ENCODE peak calls at places on chromosomes 3 and 15, in six cellular contexts. One of them, this sample, is unnamed.

GRCh38 chr15:100187677-100188076 is 154.1 kb downstream of the ADAMTS17 start:
- DNase-seq in left ventricle myocardium inferior: no peak
- DNase-seq in WERI-Rb-1: no peak
- DNase-seq in GM10248: no peak
- DNase-seq in CD14-positive monocyte: no peak
- DNase-seq in glutamatergic neuron: no peak
- DNase-seq in this sample: no peak

GRCh38 chr3:72848703-72849081 is 447 bp upstream of the SHQ1 start:
- DNase-seq in left ventricle myocardium inferior: no peak
- DNase-seq in CD14-positive monocyte: no peak
- DNase-seq in GM10248: peak; percentile 47
- DNase-seq in WERI-Rb-1: peak; percentile 8
- DNase-seq in glutamatergic neuron: no peak
- DNase-seq in this sample: no peak

GRCh38 chr3:150335631-150336030 is 72.5 kb upstream of the TSC22D2 start:
- DNase-seq in glutamatergic neuron: no peak
- DNase-seq in GM10248: no peak
- DNase-seq in CD14-positive monocyte: no peak
- DNase-seq in left ventricle myocardium inferior: no peak
- DNase-seq in WERI-Rb-1: no peak
- DNase-seq in this sample: no peak

GRCh38 chr3:188090626-188091309 is 63.2 kb upstream of the LPP start:
- DNase-seq in left ventricle myocardium inferior: no peak
- DNase-seq in glutamatergic neuron: no peak
- DNase-seq in CD14-positive monocyte: no peak
- DNase-seq in GM10248: no peak
- DNase-seq in WERI-Rb-1: no peak
- DNase-seq in this sample: no peak

GRCh38 chr3:99965077-99965476 is 147.4 kb downstream of the CMSS1 start:
- DNase-seq in WERI-Rb-1: no peak
- DNase-seq in GM10248: no peak
- DNase-seq in CD14-positive monocyte: no peak
- DNase-seq in left ventricle myocardium inferior: no peak
- DNase-seq in glutamatergic neuron: no peak
- DNase-seq in this sample: no peak

GRCh38 chr3:15903164-15903563 is 105.4 kb upstream of the ANKRD28 start:
- DNase-seq in CD14-positive monocyte: no peak
- DNase-seq in WERI-Rb-1: no peak
- DNase-seq in left ventricle myocardium inferior: peak; percentile 46
- DNase-seq in GM10248: no peak
- DNase-seq in glutamatergic neuron: no peak
- DNase-seq in this sample: no peak

GRCh38 chr3:24583004-24583403 is 88.4 kb upstream of the THRB start:
- DNase-seq in GM10248: no peak
- DNase-seq in glutamatergic neuron: no peak
- DNase-seq in CD14-positive monocyte: no peak
- DNase-seq in WERI-Rb-1: no peak
- DNase-seq in left ventricle myocardium inferior: no peak
- DNase-seq in this sample: no peak

GRCh38 chr3:13277860-13278531 is 142.1 kb downstream of the NUP210 start:
- DNase-seq in CD14-positive monocyte: no peak
- DNase-seq in WERI-Rb-1: peak; percentile 64
- DNase-seq in left ventricle myocardium inferior: no peak
- DNase-seq in glutamatergic neuron: no peak
- DNase-seq in GM10248: no peak
- DNase-seq in this sample: no peak

GRCh38 chr3:5138214-5138981 is 16.3 kb downstream of the ARL8B start:
- DNase-seq in GM10248: no peak
- DNase-seq in left ventricle myocardium inferior: no peak
- DNase-seq in glutamatergic neuron: no peak
- DNase-seq in WERI-Rb-1: no peak
- DNase-seq in CD14-positive monocyte: no peak
- DNase-seq in this sample: no peak

GRCh38 chr3:42701371-42702065 is 1.1 kb downstream of the HHATL start:
- DNase-seq in GM10248: peak; percentile 78
- DNase-seq in CD14-positive monocyte: no peak
- DNase-seq in left ventricle myocardium inferior: peak; percentile 84
- DNase-seq in glutamatergic neuron: no peak
- DNase-seq in WERI-Rb-1: no peak
- DNase-seq in this sample: peak; percentile 95

GRCh38 chr3:196186661-196187573 is 24.3 kb downstream of the ZDHHC19 start:
- DNase-seq in GM10248: peak; percentile 60
- DNase-seq in glutamatergic neuron: peak; percentile 85
- DNase-seq in WERI-Rb-1: no peak
- DNase-seq in left ventricle myocardium inferior: no peak
- DNase-seq in CD14-positive monocyte: no peak
- DNase-seq in this sample: peak; percentile 71

GRCh38 chr3:105598047-105598796 is 231.5 kb downstream of the ALCAM start:
- DNase-seq in WERI-Rb-1: no peak
- DNase-seq in glutamatergic neuron: no peak
- DNase-seq in GM10248: no peak
- DNase-seq in left ventricle myocardium inferior: no peak
- DNase-seq in CD14-positive monocyte: no peak
- DNase-seq in this sample: no peak

GRCh38 chr3:42014949-42015533 is 53.1 kb upstream of the ULK4 start:
- DNase-seq in left ventricle myocardium inferior: peak; percentile 73
- DNase-seq in glutamatergic neuron: peak; percentile 73
- DNase-seq in CD14-positive monocyte: no peak
- DNase-seq in WERI-Rb-1: peak; percentile 86
- DNase-seq in GM10248: no peak
- DNase-seq in this sample: peak; percentile 44

GRCh38 chr3:38349684-38350359 is 3.2 kb downstream of the XYLB start:
- DNase-seq in glutamatergic neuron: no peak
- DNase-seq in CD14-positive monocyte: no peak
- DNase-seq in WERI-Rb-1: peak; percentile 47
- DNase-seq in left ventricle myocardium inferior: no peak
- DNase-seq in GM10248: no peak
- DNase-seq in this sample: no peak

GRCh38 chr3:190258634-190259033 is 63.6 kb downstream of the CLDN1 start:
- DNase-seq in CD14-positive monocyte: no peak
- DNase-seq in WERI-Rb-1: no peak
- DNase-seq in GM10248: no peak
- DNase-seq in glutamatergic neuron: no peak
- DNase-seq in left ventricle myocardium inferior: peak; percentile 13
- DNase-seq in this sample: peak; percentile 12

GRCh38 chr3:115651089-115651488 is 27.8 kb downstream of the GAP43 start:
- DNase-seq in WERI-Rb-1: no peak
- DNase-seq in CD14-positive monocyte: no peak
- DNase-seq in glutamatergic neuron: no peak
- DNase-seq in GM10248: no peak
- DNase-seq in left ventricle myocardium inferior: no peak
- DNase-seq in this sample: no peak

GRCh38 chr15:58306591-58307312 is 125.0 kb upstream of the LIPC start:
- DNase-seq in glutamatergic neuron: no peak
- DNase-seq in GM10248: no peak
- DNase-seq in CD14-positive monocyte: no peak
- DNase-seq in left ventricle myocardium inferior: no peak
- DNase-seq in WERI-Rb-1: no peak
- DNase-seq in this sample: no peak

GRCh38 chr3:147937341-147937740 is 528.2 kb downstream of the ZIC1 start:
- DNase-seq in WERI-Rb-1: no peak
- DNase-seq in left ventricle myocardium inferior: no peak
- DNase-seq in GM10248: no peak
- DNase-seq in glutamatergic neuron: no peak
- DNase-seq in CD14-positive monocyte: no peak
- DNase-seq in this sample: no peak

GRCh38 chr3:178930116-178930515 is 141.5 kb downstream of the ZMAT3 start:
- DNase-seq in left ventricle myocardium inferior: no peak
- DNase-seq in WERI-Rb-1: no peak
- DNase-seq in GM10248: no peak
- DNase-seq in CD14-positive monocyte: no peak
- DNase-seq in glutamatergic neuron: no peak
- DNase-seq in this sample: no peak

GRCh38 chr3:59257506-59257905 is 207.7 kb upstream of the CFAP20DC start:
- DNase-seq in CD14-positive monocyte: no peak
- DNase-seq in glutamatergic neuron: no peak
- DNase-seq in WERI-Rb-1: no peak
- DNase-seq in GM10248: no peak
- DNase-seq in left ventricle myocardium inferior: no peak
- DNase-seq in this sample: no peak

GRCh38 chr3:58009749-58010535 is 1.7 kb downstream of the FLNB start:
- DNase-seq in WERI-Rb-1: no peak
- DNase-seq in left ventricle myocardium inferior: no peak
- DNase-seq in CD14-positive monocyte: no peak
- DNase-seq in glutamatergic neuron: no peak
- DNase-seq in GM10248: no peak
- DNase-seq in this sample: no peak

GRCh38 chr3:41710646-41711388 is 251.1 kb downstream of the ULK4 start:
- DNase-seq in GM10248: no peak
- DNase-seq in glutamatergic neuron: no peak
- DNase-seq in WERI-Rb-1: no peak
- DNase-seq in CD14-positive monocyte: no peak
- DNase-seq in left ventricle myocardium inferior: no peak
- DNase-seq in this sample: peak; percentile 15

GRCh38 chr15:57218826-57219576 is 157.3 kb upstream of the CGNL1 start:
- DNase-seq in glutamatergic neuron: no peak
- DNase-seq in CD14-positive monocyte: no peak
- DNase-seq in WERI-Rb-1: peak; percentile 73
- DNase-seq in GM10248: no peak
- DNase-seq in left ventricle myocardium inferior: no peak
- DNase-seq in this sample: no peak

GRCh38 chr3:182683335-182684257 is 109.7 kb upstream of the ATP11B start:
- DNase-seq in glutamatergic neuron: peak; percentile 72
- DNase-seq in WERI-Rb-1: peak; percentile 60
- DNase-seq in CD14-positive monocyte: no peak
- DNase-seq in GM10248: peak; percentile 72
- DNase-seq in left ventricle myocardium inferior: peak; percentile 19
- DNase-seq in this sample: peak; percentile 73

GRCh38 chr3:8607285-8608040 is 37.1 kb downstream of the SSUH2 start:
- DNase-seq in left ventricle myocardium inferior: peak; percentile 69
- DNase-seq in WERI-Rb-1: peak; percentile 58
- DNase-seq in glutamatergic neuron: peak; percentile 57
- DNase-seq in GM10248: no peak
- DNase-seq in CD14-positive monocyte: no peak
- DNase-seq in this sample: peak; percentile 53
- TF ChIP-seq CTCF in left ventricle myocardium inferior: peak; percentile 89
- TF ChIP-seq CTCF in WERI-Rb-1: peak; percentile 76
- TF ChIP-seq CTCF in glutamatergic neuron: peak; percentile 54
- TF ChIP-seq CTCF in GM10248: peak; percentile 28
- TF ChIP-seq CTCF in CD14-positive monocyte: no peak
- TF ChIP-seq CTCF in this sample: peak; percentile 62

GRCh38 chr15:85870216-85871014 is 75.7 kb upstream of the KLHL25 start:
- DNase-seq in CD14-positive monocyte: no peak
- DNase-seq in left ventricle myocardium inferior: no peak
- DNase-seq in glutamatergic neuron: no peak
- DNase-seq in WERI-Rb-1: no peak
- DNase-seq in GM10248: no peak
- DNase-seq in this sample: no peak

GRCh38 chr15:85869124-85869523 is 74.4 kb upstream of the KLHL25 start:
- DNase-seq in GM10248: no peak
- DNase-seq in glutamatergic neuron: no peak
- DNase-seq in CD14-positive monocyte: no peak
- DNase-seq in WERI-Rb-1: no peak
- DNase-seq in left ventricle myocardium inferior: no peak
- DNase-seq in this sample: no peak

GRCh38 chr15:85867250-85867649 is 72.5 kb upstream of the KLHL25 start:
- DNase-seq in WERI-Rb-1: no peak
- DNase-seq in GM10248: no peak
- DNase-seq in left ventricle myocardium inferior: no peak
- DNase-seq in CD14-positive monocyte: no peak
- DNase-seq in glutamatergic neuron: no peak
- DNase-seq in this sample: no peak

GRCh38 chr15:85860394-85861161 is 65.9 kb upstream of the KLHL25 start:
- DNase-seq in GM10248: no peak
- DNase-seq in WERI-Rb-1: no peak
- DNase-seq in CD14-positive monocyte: no peak
- DNase-seq in glutamatergic neuron: no peak
- DNase-seq in left ventricle myocardium inferior: no peak
- DNase-seq in this sample: no peak

DNA sequence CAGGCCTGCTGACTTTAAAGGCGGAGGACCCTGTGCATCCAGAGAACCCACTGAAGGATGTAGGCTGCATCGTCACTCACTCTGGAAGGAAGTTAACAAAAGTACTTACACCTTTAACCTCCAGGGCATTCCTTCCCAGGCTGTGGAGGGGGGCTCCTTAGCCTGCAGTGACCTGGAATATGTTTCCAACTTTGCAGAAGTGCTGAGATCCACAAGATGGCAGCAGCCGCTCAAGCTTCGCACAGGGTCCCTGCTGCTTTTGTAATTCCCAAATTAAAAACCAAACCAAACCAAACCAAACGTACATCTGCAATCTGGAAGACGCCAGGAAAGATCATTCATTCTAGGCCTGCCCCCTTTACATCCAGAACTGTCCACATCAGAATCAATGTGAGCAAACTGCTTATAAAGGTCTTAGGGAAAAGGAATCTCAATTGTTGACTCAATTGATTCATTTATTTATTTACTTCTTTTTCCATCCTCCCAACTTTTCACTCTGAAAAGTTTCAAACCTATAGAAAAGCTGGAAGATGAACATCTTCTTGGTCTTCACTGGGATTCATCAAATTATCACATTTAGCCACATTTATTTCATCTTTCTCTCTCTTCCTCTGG is 70.5 kb upstream of the KLHL25 start:
- DNase-seq in CD14-positive monocyte: no peak
- DNase-seq in WERI-Rb-1: peak; percentile 55
- DNase-seq in left ventricle myocardium inferior: no peak
- DNase-seq in glutamatergic neuron: peak; percentile 69
- DNase-seq in GM10248: peak; percentile 35
- DNase-seq in this sample: peak; percentile 72
- TF ChIP-seq CTCF in CD14-positive monocyte: no peak
- TF ChIP-seq CTCF in WERI-Rb-1: peak; percentile 85
- TF ChIP-seq CTCF in left ventricle myocardium inferior: peak; percentile 70
- TF ChIP-seq CTCF in glutamatergic neuron: peak; percentile 56
- TF ChIP-seq CTCF in GM10248: peak; percentile 57
- TF ChIP-seq CTCF in this sample: peak; percentile 86

GRCh38 chr3:184618793-184619192 is 57.2 kb downstream of the EPHB3 start:
- DNase-seq in CD14-positive monocyte: no peak
- DNase-seq in GM10248: no peak
- DNase-seq in glutamatergic neuron: no peak
- DNase-seq in left ventricle myocardium inferior: no peak
- DNase-seq in WERI-Rb-1: no peak
- DNase-seq in this sample: no peak
- TF ChIP-seq CTCF in CD14-positive monocyte: no peak
- TF ChIP-seq CTCF in GM10248: no peak
- TF ChIP-seq CTCF in glutamatergic neuron: no peak
- TF ChIP-seq CTCF in left ventricle myocardium inferior: no peak
- TF ChIP-seq CTCF in WERI-Rb-1: no peak
- TF ChIP-seq CTCF in this sample: no peak

GRCh38 chr3:8441969-8442559 is 59.6 kb upstream of the LMCD1 start:
- DNase-seq in CD14-positive monocyte: no peak
- DNase-seq in GM10248: peak; percentile 35
- DNase-seq in glutamatergic neuron: no peak
- DNase-seq in left ventricle myocardium inferior: no peak
- DNase-seq in WERI-Rb-1: no peak
- DNase-seq in this sample: peak; percentile 36

GRCh38 chr3:8444883-8445282 is 56.7 kb upstream of the LMCD1 start:
- DNase-seq in GM10248: no peak
- DNase-seq in glutamatergic neuron: no peak
- DNase-seq in WERI-Rb-1: no peak
- DNase-seq in left ventricle myocardium inferior: no peak
- DNase-seq in CD14-positive monocyte: no peak
- DNase-seq in this sample: no peak

GRCh38 chr3:8445861-8446260 is 55.8 kb upstream of the LMCD1 start:
- DNase-seq in CD14-positive monocyte: no peak
- DNase-seq in WERI-Rb-1: no peak
- DNase-seq in glutamatergic neuron: no peak
- DNase-seq in GM10248: no peak
- DNase-seq in left ventricle myocardium inferior: no peak
- DNase-seq in this sample: no peak

GRCh38 chr3:8443829-8444791 is 57.5 kb upstream of the LMCD1 start:
- DNase-seq in CD14-positive monocyte: no peak
- DNase-seq in glutamatergic neuron: peak; percentile 46
- DNase-seq in left ventricle myocardium inferior: peak; percentile 77
- DNase-seq in WERI-Rb-1: peak; percentile 39
- DNase-seq in GM10248: no peak
- DNase-seq in this sample: peak; percentile 73

GRCh38 chr3:8442993-8443670 is 58.5 kb upstream of the LMCD1 start:
- DNase-seq in left ventricle myocardium inferior: no peak
- DNase-seq in WERI-Rb-1: no peak
- DNase-seq in GM10248: no peak
- DNase-seq in glutamatergic neuron: no peak
- DNase-seq in CD14-positive monocyte: no peak
- DNase-seq in this sample: no peak
- TF ChIP-seq CTCF in left ventricle myocardium inferior: no peak
- TF ChIP-seq CTCF in WERI-Rb-1: no peak
- TF ChIP-seq CTCF in GM10248: no peak
- TF ChIP-seq CTCF in glutamatergic neuron: no peak
- TF ChIP-seq CTCF in CD14-positive monocyte: no peak
- TF ChIP-seq CTCF in this sample: no peak